ENCODE peak calls at places on chromosomes 11 and 22, in five cellular contexts. P is NCI-H510A treated with DMSO at 0.1 percent for 48 hours, A is foreskin fibroblast, D is psoas muscle, S is CD14-positive monocyte. C is an unnamed sample.

GRCh38 chr22:46108564-46109473 is 41.5 kb upstream of the PPARA start:
- DNase-seq in P (no peak), A (peak), D (no peak), S (no peak), C (peak)

GRCh38 chr11:13896175-13896989 is 66.1 kb upstream of the SPON1 start:
- DNase-seq in P (no peak), A (peak), D (no peak), S (no peak), C (no peak)

GRCh38 chr11:79536155-79536917 is 95.5 kb upstream of the TENM4 start:
- DNase-seq in P (no peak), A (no peak), D (no peak), S (no peak), C (no peak)

GRCh38 chr22:38088723-38089473 is 4.9 kb upstream of the SLC16A8 start:
- DNase-seq in P (no peak), A (peak), D (peak), S (no peak), C (no peak)

GRCh38 chr11:10758959-10759358 is 7.9 kb downstream of the CTR9 start:
- DNase-seq in P (no peak), A (peak), D (no peak), S (no peak), C (no peak)

GRCh38 chr11:102603091-102603490 is 22.0 kb downstream of the MMP20 start:
- DNase-seq in P (no peak), A (peak), D (no peak), S (no peak), C (no peak)

GRCh38 chr11:60932605-60933346 is 8.5 kb downstream of the TMEM132A start:
- DNase-seq in P (no peak), A (no peak), D (no peak), S (no peak), C (no peak)

GRCh38 chr11:130781906-130782305 is 134.4 kb downstream of the SNX19 start:
- DNase-seq in P (no peak), A (peak), D (peak), S (no peak), C (no peak)

GRCh38 chr11:62088331-62088933 is 35.4 kb upstream of the INCENP start:
- DNase-seq in P (no peak), A (no peak), D (no peak), S (no peak), C (no peak)

GRCh38 chr22:29167032-29167911 is 38.4 kb upstream of the EMID1 start:
- DNase-seq in P (no peak), A (no peak), D (no peak), S (no peak), C (peak)

GRCh38 chr22:50422046-50422445 is 52.8 kb downstream of the SBF1 start:
- DNase-seq in P (no peak), A (no peak), D (no peak), S (no peak), C (no peak)

GRCh38 chr11:68447015-68447801 is 13.3 kb upstream of the PPP6R3 start:
- DNase-seq in P (peak), A (peak), D (peak), S (peak), C (peak)

GRCh38 chr22:50734343-50734771 is 3.6 kb upstream of the ACR start:
- DNase-seq in P (no peak), A (no peak), D (no peak), S (no peak), C (no peak)

GRCh38 chr11:12166299-12167092 is 56.1 kb downstream of the MICAL2 start:
- DNase-seq in P (no peak), A (no peak), D (no peak), S (no peak), C (no peak)

GRCh38 chr11:79043726-79044125 is 397.1 kb downstream of the TENM4 start:
- DNase-seq in P (no peak), A (no peak), D (no peak), S (no peak), C (no peak)

GRCh38 chr11:109424893-109425292 is 2.9 kb downstream of the C11orf87 start:
- DNase-seq in P (no peak), A (no peak), D (no peak), S (no peak), C (no peak)

GRCh38 chr11:73157141-73158010 is 15.3 kb upstream of the FCHSD2 start:
- DNase-seq in P (no peak), A (peak), D (peak), S (no peak), C (peak)

GRCh38 chr11:78541537-78541936 is 33.1 kb downstream of the NARS2 start:
- DNase-seq in P (no peak), A (no peak), D (no peak), S (no peak), C (no peak)

C was measured in tibial artery.